ENCODE peak calls at places on chromosomes 16 and 17, in five cellular contexts. M is breast epithelium, A is PC-3, O is AG10803, X is ascending aorta. E is an unnamed sample.

GRCh38 chr16:12067714-12068401 is 91.3 kb downstream of the SNX29 start:
- DNase-seq in M (peak), A (peak), O (peak), X (peak), E (no peak)

GRCh38 chr17:46949291-46950174 is 26.6 kb downstream of the GOSR2 start:
- DNase-seq in M (no peak), A (peak), O (no peak), X (no peak), E (no peak)

GRCh38 chr17:7167832-7168231 is 11.3 kb downstream of the ASGR1 start:
- DNase-seq in M (no peak), A (no peak), O (peak), X (no peak), E (no peak)

GRCh38 chr16:55495616-55496289 is 13.1 kb upstream of the LPCAT2 start:
- DNase-seq in M (no peak), A (no peak), O (peak), X (peak), E (no peak)

GRCh38 chr16:67356372-67356771 is 29.8 kb downstream of the LRRC36 start:
- DNase-seq in M (no peak), A (no peak), O (no peak), X (no peak), E (no peak)

GRCh38 chr16:59698341-59698979 is 964.3 kb upstream of the GOT2 start:
- DNase-seq in M (no peak), A (peak), O (peak), X (no peak), E (no peak)

GRCh38 chr17:10292057-10292931 is 80.5 kb downstream of the MYH13 start:
- DNase-seq in M (no peak), A (peak), O (peak), X (no peak), E (no peak)

GRCh38 chr17:80683625-80684100 is 139.0 kb downstream of the RPTOR start:
- DNase-seq in M (no peak), A (no peak), O (no peak), X (no peak), E (no peak)

GRCh38 chr16:77873066-77873465 is 84.7 kb downstream of the VAT1L start:
- DNase-seq in M (no peak), A (no peak), O (no peak), X (no peak), E (no peak)

GRCh38 chr17:1972429-1973160 is 52.5 kb downstream of the RTN4RL1 start:
- DNase-seq in M (no peak), A (no peak), O (no peak), X (no peak), E (no peak)

GRCh38 chr16:86722970-86723369 is 144.6 kb downstream of the FOXL1 start:
- DNase-seq in M (no peak), A (no peak), O (peak), X (no peak), E (no peak)

GRCh38 chr16:67257486-67258159 is 8.8 kb downstream of the SLC9A5 start:
- DNase-seq in M (no peak), A (no peak), O (no peak), X (no peak), E (no peak)

GRCh38 chr16:67951485-67951884 is 7.6 kb upstream of the LCAT start:
- DNase-seq in M (no peak), A (no peak), O (no peak), X (no peak), E (no peak)

GRCh38 chr16:10558746-10559641 is 21.4 kb downstream of the EMP2 start:
- DNase-seq in M (peak), A (peak), O (peak), X (peak), E (no peak)

GRCh38 chr17:4953461-4953961 is 2.6 kb downstream of the ENO3 start:
- DNase-seq in M (no peak), A (no peak), O (peak), X (peak), E (no peak)

GRCh38 chr16:28063047-28063521 is 430 bp downstream of the GSG1L start:
- DNase-seq in M (no peak), A (no peak), O (peak), X (no peak), E (no peak)

GRCh38 chr17:64056269-64057005 is 36.0 kb upstream of the ICAM2 start:
- DNase-seq in M (no peak), A (peak), O (no peak), X (no peak), E (no peak)

GRCh38 chr17:60525347-60525623 is 757 bp downstream of the APPBP2 start:
- DNase-seq in M (no peak), A (peak), O (no peak), X (no peak), E (no peak)

GRCh38 chr17:4968166-4968915 is 724 bp upstream of the SPAG7 start:
- DNase-seq in M (no peak), A (no peak), O (no peak), X (no peak), E (no peak)

GRCh38 chr16:24191876-24192402 is 64.2 kb upstream of the CACNG3 start:
- DNase-seq in M (no peak), A (no peak), O (no peak), X (no peak), E (no peak)
- TF ChIP-seq CTCF in M (no peak), A (no peak), O (no peak), X (no peak), E (no peak)

DNA sequence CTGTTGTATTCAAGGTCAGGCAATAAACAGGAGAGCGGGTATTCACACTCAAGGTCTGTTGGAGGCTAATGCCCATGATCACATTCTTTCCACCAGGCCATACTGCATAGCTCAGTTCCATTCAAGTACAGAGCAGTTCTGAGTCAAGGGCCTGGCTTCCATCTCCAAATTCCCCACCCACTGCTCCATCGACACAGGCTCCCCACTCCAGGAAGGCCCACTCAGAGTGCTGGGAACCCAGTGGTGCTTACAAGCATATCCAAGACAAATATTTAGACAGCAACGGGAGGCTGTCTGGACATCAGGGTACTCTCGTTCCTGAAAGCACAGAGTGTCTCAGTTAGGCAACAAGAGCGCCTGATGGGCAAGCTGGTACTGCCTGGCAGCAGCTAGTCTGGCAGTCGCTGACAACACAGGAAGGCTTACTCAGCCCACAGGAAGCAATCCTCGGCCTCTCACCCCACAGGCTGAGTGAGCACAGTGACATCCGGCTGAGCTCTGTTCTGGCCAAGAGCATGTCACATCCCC is 40.9 kb downstream of the RFFL start:
- DNase-seq in M (no peak), A (peak), O (peak), X (peak), E (peak)
- TF ChIP-seq CTCF in M (no peak), A (no peak), O (peak), X (peak), E (no peak)

DNA sequence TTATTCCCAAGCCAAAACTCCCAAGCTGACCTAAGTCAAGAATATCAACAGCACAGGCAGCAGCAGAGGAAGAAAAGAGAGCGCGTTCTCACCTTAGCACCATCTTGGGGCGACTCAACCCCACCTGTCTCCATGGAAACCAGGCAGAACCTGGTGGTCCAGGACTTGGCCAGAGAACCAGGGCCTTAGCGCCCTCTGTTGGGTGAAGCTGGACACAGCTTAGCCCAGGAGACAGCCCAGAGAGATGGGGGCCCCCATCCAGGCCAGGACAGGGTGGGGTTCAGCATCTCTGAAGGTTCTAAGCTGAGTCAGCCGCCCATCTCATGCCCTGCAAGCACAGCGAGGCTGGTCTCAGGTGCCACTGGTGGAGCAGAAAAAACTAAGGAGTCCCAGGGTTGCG is 60.1 kb upstream of the TMEM132E start:
- DNase-seq in M (no peak), A (no peak), O (no peak), X (no peak), E (no peak)
- TF ChIP-seq CTCF in M (no peak), A (peak), O (peak), X (no peak), E (no peak)

DNA sequence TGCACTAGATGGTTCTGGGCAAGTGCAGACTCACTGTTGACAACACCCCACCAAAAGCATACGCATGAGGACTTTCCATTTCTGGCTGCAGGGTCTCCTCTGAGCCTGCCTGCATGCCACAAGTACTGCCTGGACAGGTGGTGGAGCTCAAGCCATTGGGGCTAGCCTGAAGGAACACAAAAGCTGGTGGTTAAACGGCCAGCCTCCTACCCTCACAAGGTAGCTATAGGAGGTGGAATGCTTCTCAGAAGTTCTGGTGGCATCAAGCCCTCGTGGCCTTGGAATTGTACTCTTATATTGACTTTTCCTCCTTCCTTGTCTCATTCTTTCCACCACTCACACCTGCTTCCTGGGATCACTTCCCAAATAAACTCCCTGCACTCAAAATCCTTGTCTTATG is 56.6 kb upstream of the BCAR1 start:
- DNase-seq in M (no peak), A (no peak), O (no peak), X (no peak), E (no peak)
- TF ChIP-seq CTCF in M (no peak), A (no peak), O (no peak), X (no peak), E (no peak)

E was measured in omental fat pad.